ENCODE peak calls at places on chromosome X, in ten cellular contexts. Y is T-helper 1 cell; K is HL-60; O is activated CD4-positive, CD25-positive, alpha-beta regulatory T cell treated with anti-CD3 and anti-CD28 coated beads, Interleukin-2, amount 50 U/mL, for 16 hours; P is sigmoid colon; J is NCI-H1694 treated with DMSO at 0.1 percent for 48 hours; E is aorta; V is H4; I is SK-N-DZ; U is body of pancreas. Q is an unnamed sample.

GRCh38 chrX:108165349-108166111 is 74.0 kb downstream of the ATG4A start:
- DNase-seq in Y (no peak), K (no peak), O (no peak), P (no peak), J (peak; percentile 3), E (no peak), V (peak; percentile 60), I (peak; percentile 10), U (no peak), Q (peak; percentile 44)

GRCh38 chrX:20309796-20310195 is 43.1 kb upstream of the RPS6KA3 start:
- DNase-seq in Y (no peak), K (no peak), O (no peak), P (no peak), J (no peak), E (no peak), V (peak; percentile 8), I (no peak), U (no peak), Q (no peak)

GRCh38 chrX:110536788-110537187 is 178.1 kb downstream of the RTL9 start:
- DNase-seq in Y (no peak), K (peak; percentile 6), O (no peak), P (no peak), J (no peak), E (no peak), V (no peak), I (no peak), U (no peak), Q (no peak)

GRCh38 chrX:9912341-9912740 is 54.8 kb upstream of the CLDN34 start:
- DNase-seq in Y (no peak), K (no peak), O (no peak), P (no peak), J (peak; percentile 36), E (no peak), V (no peak), I (peak; percentile 3), U (no peak), Q (no peak)

GRCh38 chrX:1448793-1449580 is 3.7 kb downstream of the ASMTL start:
- DNase-seq in Y (no peak), K (no peak), O (no peak), P (peak; percentile 19), J (no peak), E (peak; percentile 43), V (no peak), I (no peak), U (no peak), Q (no peak)

GRCh38 chrX:128698528-128698927 is 646.3 kb upstream of the ACTRT1 start:
- DNase-seq in Y (no peak), K (no peak), O (no peak), P (peak; percentile 78), J (peak; percentile 52), E (no peak), V (peak; percentile 2), I (no peak), U (no peak), Q (no peak)

GRCh38 chrX:97529801-97530200 is 646.1 kb downstream of the RPA4 start:
- DNase-seq in Y (no peak), K (no peak), O (no peak), P (no peak), J (no peak), E (no peak), V (no peak), I (no peak), U (no peak), Q (no peak)

GRCh38 chrX:116841290-116841689 is 378.5 kb upstream of the CT83 start:
- DNase-seq in Y (no peak), K (no peak), O (no peak), P (no peak), J (no peak), E (no peak), V (no peak), I (no peak), U (no peak), Q (no peak)

GRCh38 chrX:68929332-68930150 is 100.7 kb downstream of the EFNB1 start:
- DNase-seq in Y (no peak), K (no peak), O (no peak), P (no peak), J (no peak), E (no peak), V (peak; percentile 84), I (no peak), U (peak; percentile 30), Q (peak; percentile 77)

GRCh38 chrX:149470960-149471359 is 34.1 kb downstream of the IDS start:
- DNase-seq in Y (peak; percentile 40), K (peak; percentile 25), O (peak; percentile 12), P (peak; percentile 80), J (peak; percentile 71), E (peak; percentile 92), V (peak; percentile 48), I (peak; percentile 65), U (peak; percentile 73), Q (peak; percentile 35)

GRCh38 chrX:38563006-38563405 is 1.7 kb downstream of the TSPAN7 start:
- DNase-seq in Y (no peak), K (no peak), O (no peak), P (no peak), J (no peak), E (no peak), V (no peak), I (no peak), U (no peak), Q (no peak)

GRCh38 chrX:41759817-41760216 is 35.8 kb downstream of the GPR82 start:
- DNase-seq in Y (no peak), K (no peak), O (no peak), P (no peak), J (no peak), E (no peak), V (peak; percentile 10), I (no peak), U (no peak), Q (peak; percentile 29)

GRCh38 chrX:6021316-6022091 is 207.2 kb downstream of the NLGN4X start:
- DNase-seq in Y (no peak), K (no peak), O (no peak), P (no peak), J (peak; percentile 10), E (no peak), V (peak; percentile 33), I (peak; percentile 53), U (peak; percentile 29), Q (peak; percentile 26)

GRCh38 chrX:47585273-47585672 is 3.0 kb downstream of the TIMP1 start:
- DNase-seq in Y (no peak), K (no peak), O (no peak), P (no peak), J (no peak), E (no peak), V (no peak), I (no peak), U (no peak), Q (no peak)

GRCh38 chrX:40171513-40172168 is 73.9 kb upstream of the BCOR start:
- DNase-seq in Y (peak; percentile 26), K (no peak), O (no peak), P (peak; percentile 68), J (no peak), E (peak; percentile 83), V (no peak), I (no peak), U (no peak), Q (no peak)

GRCh38 chrX:73448379-73448778 is 1.5 kb downstream of the CDX4 start:
- DNase-seq in Y (no peak), K (no peak), O (no peak), P (no peak), J (no peak), E (no peak), V (no peak), I (no peak), U (no peak), Q (no peak)

GRCh38 chrX:130829526-130830515 is 73.2 kb downstream of the ENOX2 start:
- DNase-seq in Y (no peak), K (peak; percentile 27), O (no peak), P (no peak), J (no peak), E (no peak), V (no peak), I (no peak), U (no peak), Q (no peak)

GRCh38 chrX:44245730-44246129 is 97.7 kb downstream of the EFHC2 start:
- DNase-seq in Y (no peak), K (no peak), O (no peak), P (no peak), J (no peak), E (no peak), V (no peak), I (no peak), U (no peak), Q (no peak)

GRCh38 chrX:65601530-65602281 is 65.7 kb upstream of the MSN start:
- DNase-seq in Y (peak; percentile 36), K (peak; percentile 55), O (no peak), P (peak; percentile 89), J (no peak), E (peak; percentile 93), V (peak; percentile 91), I (no peak), U (peak; percentile 83), Q (peak; percentile 84)

GRCh38 chrX:16696956-16697355 is 15.5 kb downstream of the CTPS2 start:
- DNase-seq in Y (no peak), K (no peak), O (no peak), P (no peak), J (no peak), E (no peak), V (no peak), I (no peak), U (peak; percentile 4), Q (no peak)

GRCh38 chrX:30278365-30278764 is 30.8 kb downstream of the NR0B1 start:
- DNase-seq in Y (no peak), K (no peak), O (no peak), P (no peak), J (no peak), E (no peak), V (no peak), I (no peak), U (no peak), Q (peak; percentile 53)

GRCh38 chrX:5242091-5242790 is 986.4 kb downstream of the NLGN4X start:
- DNase-seq in Y (no peak), K (no peak), O (no peak), P (no peak), J (no peak), E (no peak), V (no peak), I (no peak), U (no peak), Q (no peak)

GRCh38 chrX:42869011-42869410 is 91.0 kb upstream of the PPP1R2C start:
- DNase-seq in Y (no peak), K (no peak), O (no peak), P (no peak), J (no peak), E (no peak), V (no peak), I (no peak), U (no peak), Q (no peak)

GRCh38 chrX:45628041-45628440 is 427.4 kb upstream of the DIPK2B start:
- DNase-seq in Y (no peak), K (no peak), O (no peak), P (no peak), J (no peak), E (no peak), V (no peak), I (no peak), U (no peak), Q (no peak)

GRCh38 chrX:1485033-1485432 is 32.3 kb upstream of the ASMTL start:
- DNase-seq in Y (no peak), K (no peak), O (no peak), P (peak; percentile 14), J (no peak), E (peak; percentile 24), V (no peak), I (no peak), U (no peak), Q (no peak)

GRCh38 chrX:14902536-14902935 is 29.3 kb downstream of the MOSPD2 start:
- DNase-seq in Y (no peak), K (no peak), O (no peak), P (no peak), J (no peak), E (no peak), V (no peak), I (no peak), U (no peak), Q (no peak)

GRCh38 chrX:153055827-153056748 is at the start of gene PNMA3:
- DNase-seq in Y (no peak), K (no peak), O (no peak), P (no peak), J (no peak), E (no peak), V (no peak), I (no peak), U (no peak), Q (no peak)

GRCh38 chrX:38138900-38139299 is 81.8 kb downstream of the SRPX start:
- DNase-seq in Y (no peak), K (no peak), O (no peak), P (no peak), J (no peak), E (no peak), V (no peak), I (no peak), U (no peak), Q (no peak)

Q was measured in renal cortical epithelial cell.